ENCODE peak calls at places on chromosomes 16 and 17, in four cellular contexts. One of them, this sample, is unnamed.

GRCh38 chr16:1821861-1822611 is 4.6 kb downstream of the HAGH start:
- DNase-seq in PC-9: no peak
- DNase-seq in ovary: no peak
- DNase-seq in CD8-positive, alpha-beta memory T cell: no peak
- DNase-seq in this sample: no peak

GRCh38 chr16:64417711-64418227 is 704.1 kb downstream of the CDH11 start:
- DNase-seq in PC-9: no peak
- DNase-seq in ovary: no peak
- DNase-seq in CD8-positive, alpha-beta memory T cell: no peak
- DNase-seq in this sample: no peak

GRCh38 chr16:2278956-2279800 is 11.3 kb upstream of the RNPS1 start:
- DNase-seq in PC-9: no peak
- DNase-seq in ovary: no peak
- DNase-seq in CD8-positive, alpha-beta memory T cell: no peak
- DNase-seq in this sample: no peak

GRCh38 chr17:795721-796120 is 13.6 kb downstream of the MRM3 start:
- DNase-seq in PC-9: no peak
- DNase-seq in ovary: no peak
- DNase-seq in CD8-positive, alpha-beta memory T cell: no peak
- DNase-seq in this sample: no peak

GRCh38 chr17:69625449-69625848 is 211.0 kb downstream of the MAP2K6 start:
- DNase-seq in PC-9: no peak
- DNase-seq in ovary: no peak
- DNase-seq in CD8-positive, alpha-beta memory T cell: no peak
- DNase-seq in this sample: no peak

GRCh38 chr16:89101303-89102034 is 7.8 kb downstream of the ACSF3 start:
- DNase-seq in PC-9: no peak
- DNase-seq in ovary: no peak
- DNase-seq in CD8-positive, alpha-beta memory T cell: no peak
- DNase-seq in this sample: peak; percentile 50

GRCh38 chr17:43579570-43580140 is 33.5 kb upstream of the ETV4 start:
- DNase-seq in PC-9: peak; percentile 89
- DNase-seq in ovary: no peak
- DNase-seq in CD8-positive, alpha-beta memory T cell: no peak
- DNase-seq in this sample: no peak

GRCh38 chr16:11296706-11297491 is 15.8 kb upstream of the PRM1 start:
- DNase-seq in PC-9: no peak
- DNase-seq in ovary: no peak
- DNase-seq in CD8-positive, alpha-beta memory T cell: no peak
- DNase-seq in this sample: no peak

GRCh38 chr16:24279982-24280381 is 23.8 kb downstream of the CACNG3 start:
- DNase-seq in PC-9: no peak
- DNase-seq in ovary: no peak
- DNase-seq in CD8-positive, alpha-beta memory T cell: no peak
- DNase-seq in this sample: no peak

GRCh38 chr16:77898671-77899211 is 110.4 kb downstream of the VAT1L start:
- DNase-seq in PC-9: no peak
- DNase-seq in ovary: no peak
- DNase-seq in CD8-positive, alpha-beta memory T cell: no peak
- DNase-seq in this sample: no peak

GRCh38 chr17:74153456-74153810 is 50.0 kb upstream of the RPL38 start:
- DNase-seq in PC-9: no peak
- DNase-seq in ovary: no peak
- DNase-seq in CD8-positive, alpha-beta memory T cell: no peak
- DNase-seq in this sample: no peak

GRCh38 chr17:40038882-40039513 is 15.2 kb downstream of the MED24 start:
- DNase-seq in PC-9: no peak
- DNase-seq in ovary: peak; percentile 88
- DNase-seq in CD8-positive, alpha-beta memory T cell: no peak
- DNase-seq in this sample: no peak

GRCh38 chr17:73030995-73031394 is 61.5 kb downstream of the SLC39A11 start:
- DNase-seq in PC-9: no peak
- DNase-seq in ovary: no peak
- DNase-seq in CD8-positive, alpha-beta memory T cell: no peak
- DNase-seq in this sample: no peak

GRCh38 chr16:53511403-53512280 is 8.6 kb upstream of the AKTIP start:
- DNase-seq in PC-9: peak; percentile 87
- DNase-seq in ovary: no peak
- DNase-seq in CD8-positive, alpha-beta memory T cell: no peak
- DNase-seq in this sample: no peak

GRCh38 chr17:74361613-74362391 is at the start of gene BTBD17:
- DNase-seq in PC-9: no peak
- DNase-seq in ovary: peak; percentile 63
- DNase-seq in CD8-positive, alpha-beta memory T cell: no peak
- DNase-seq in this sample: peak; percentile 18

GRCh38 chr17:61536417-61536955 is 54.5 kb downstream of the NACA2 start:
- DNase-seq in PC-9: no peak
- DNase-seq in ovary: no peak
- DNase-seq in CD8-positive, alpha-beta memory T cell: no peak
- DNase-seq in this sample: no peak

GRCh38 chr17:63675231-63675606 is 24.7 kb downstream of the LIMD2 start:
- DNase-seq in PC-9: peak; percentile 32
- DNase-seq in ovary: no peak
- DNase-seq in CD8-positive, alpha-beta memory T cell: no peak
- DNase-seq in this sample: no peak
- H3K27ac ChIP-seq in PC-9: no peak overlapping the region
- H3K27ac ChIP-seq in ovary: no peak overlapping the region
- H3K27ac ChIP-seq in CD8-positive, alpha-beta memory T cell: peak overlapping the region; percentile 24
- H3K27ac ChIP-seq in this sample: no peak overlapping the region

GRCh38 chr17:57541472-57542394 is 203.4 kb downstream of the CCDC182 start:
- DNase-seq in PC-9: no peak
- DNase-seq in ovary: no peak
- DNase-seq in CD8-positive, alpha-beta memory T cell: no peak
- DNase-seq in this sample: no peak

GRCh38 chr17:57539528-57540301 is 205.4 kb downstream of the CCDC182 start:
- DNase-seq in PC-9: no peak
- DNase-seq in ovary: no peak
- DNase-seq in CD8-positive, alpha-beta memory T cell: no peak
- DNase-seq in this sample: no peak

GRCh38 chr17:57542518-57542917 is 202.6 kb downstream of the CCDC182 start:
- DNase-seq in PC-9: no peak
- DNase-seq in ovary: no peak
- DNase-seq in CD8-positive, alpha-beta memory T cell: no peak
- DNase-seq in this sample: no peak

GRCh38 chr17:57540596-57540995 is 204.5 kb downstream of the CCDC182 start:
- DNase-seq in PC-9: no peak
- DNase-seq in ovary: no peak
- DNase-seq in CD8-positive, alpha-beta memory T cell: no peak
- DNase-seq in this sample: no peak

DNA sequence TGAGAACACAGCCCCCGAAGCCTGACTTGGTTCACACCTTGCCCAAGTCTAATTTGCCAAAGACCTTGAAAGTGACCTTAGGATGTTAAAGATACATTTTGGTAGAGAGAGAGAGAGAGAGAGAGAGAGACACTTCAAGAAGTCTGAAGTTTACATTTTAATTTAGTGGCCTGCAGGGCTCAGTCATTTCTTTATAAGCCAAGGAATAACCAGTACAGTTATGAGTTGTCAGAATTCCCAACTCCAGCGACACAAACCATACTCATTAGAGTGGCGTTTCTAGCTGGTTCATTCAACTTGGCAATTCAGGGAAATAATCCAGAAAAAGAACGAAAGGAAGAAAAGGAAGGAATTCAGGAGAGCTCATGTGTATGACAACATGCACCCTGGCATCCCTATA is 204.1 kb downstream of the CCDC182 start:
- DNase-seq in PC-9: no peak
- DNase-seq in ovary: no peak
- DNase-seq in CD8-positive, alpha-beta memory T cell: no peak
- DNase-seq in this sample: no peak
- H3K27ac ChIP-seq in PC-9: no peak overlapping the region
- H3K27ac ChIP-seq in ovary: no peak overlapping the region
- H3K27ac ChIP-seq in CD8-positive, alpha-beta memory T cell: no peak overlapping the region
- H3K27ac ChIP-seq in this sample: no peak overlapping the region

GRCh38 chr17:81518113-81518784 is 5.7 kb upstream of the ACTG1 start:
- DNase-seq in PC-9: peak; percentile 40
- DNase-seq in ovary: no peak
- DNase-seq in CD8-positive, alpha-beta memory T cell: no peak
- DNase-seq in this sample: no peak

GRCh38 chr17:81518785-81519283 is 6.2 kb upstream of the ACTG1 start:
- DNase-seq in PC-9: no peak
- DNase-seq in ovary: no peak
- DNase-seq in CD8-positive, alpha-beta memory T cell: no peak
- DNase-seq in this sample: no peak

GRCh38 chr17:81516439-81516838 is 3.8 kb upstream of the ACTG1 start:
- DNase-seq in PC-9: no peak
- DNase-seq in ovary: no peak
- DNase-seq in CD8-positive, alpha-beta memory T cell: no peak
- DNase-seq in this sample: no peak

GRCh38 chr17:81517009-81517338 is 4.4 kb upstream of the ACTG1 start:
- DNase-seq in PC-9: no peak
- DNase-seq in ovary: no peak
- DNase-seq in CD8-positive, alpha-beta memory T cell: no peak
- DNase-seq in this sample: no peak

DNA sequence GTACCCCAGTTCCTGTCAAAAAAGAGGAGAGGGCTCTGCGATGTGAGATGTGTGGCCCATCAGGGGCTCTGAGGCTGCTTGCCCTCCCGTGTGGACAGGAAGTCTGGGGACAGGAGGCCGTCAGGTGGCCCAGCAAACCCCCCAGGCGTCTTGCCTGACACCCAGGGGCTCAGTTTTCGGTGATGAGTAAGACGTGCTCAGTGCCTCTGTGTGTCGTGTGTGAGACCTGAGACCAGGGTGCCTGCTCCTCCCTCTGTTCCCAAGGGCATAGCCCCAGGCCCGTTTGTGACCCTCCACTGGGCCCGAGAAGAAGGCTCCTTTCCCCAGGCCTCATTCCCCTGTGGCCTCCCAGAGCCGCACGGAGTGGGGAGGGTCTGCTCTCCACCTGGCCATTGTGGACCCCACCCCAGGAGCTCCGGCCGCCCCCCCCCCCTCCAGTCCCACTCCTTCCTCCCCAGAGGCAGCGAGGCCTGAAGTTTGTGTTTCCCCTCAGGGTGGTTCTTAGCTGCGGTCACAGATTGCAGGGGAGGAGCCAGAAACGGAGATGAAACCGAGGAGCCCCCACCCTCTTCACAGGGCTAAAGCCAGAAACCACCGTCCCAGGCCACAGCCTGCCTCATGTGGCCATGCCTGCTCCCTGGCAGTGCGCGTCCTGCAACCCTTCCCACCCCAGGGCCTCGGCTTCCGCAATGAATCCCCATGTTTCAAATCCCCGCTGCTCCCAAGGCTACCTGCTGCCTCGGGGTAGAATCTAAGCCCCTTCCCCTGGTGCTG is 4.9 kb upstream of the ACTG1 start:
- DNase-seq in PC-9: no peak
- DNase-seq in ovary: no peak
- DNase-seq in CD8-positive, alpha-beta memory T cell: no peak
- DNase-seq in this sample: no peak
- H3K27ac ChIP-seq in PC-9: no peak overlapping the region
- H3K27ac ChIP-seq in ovary: no peak overlapping the region
- H3K27ac ChIP-seq in CD8-positive, alpha-beta memory T cell: no peak overlapping the region
- H3K27ac ChIP-seq in this sample: no peak overlapping the region

DNA sequence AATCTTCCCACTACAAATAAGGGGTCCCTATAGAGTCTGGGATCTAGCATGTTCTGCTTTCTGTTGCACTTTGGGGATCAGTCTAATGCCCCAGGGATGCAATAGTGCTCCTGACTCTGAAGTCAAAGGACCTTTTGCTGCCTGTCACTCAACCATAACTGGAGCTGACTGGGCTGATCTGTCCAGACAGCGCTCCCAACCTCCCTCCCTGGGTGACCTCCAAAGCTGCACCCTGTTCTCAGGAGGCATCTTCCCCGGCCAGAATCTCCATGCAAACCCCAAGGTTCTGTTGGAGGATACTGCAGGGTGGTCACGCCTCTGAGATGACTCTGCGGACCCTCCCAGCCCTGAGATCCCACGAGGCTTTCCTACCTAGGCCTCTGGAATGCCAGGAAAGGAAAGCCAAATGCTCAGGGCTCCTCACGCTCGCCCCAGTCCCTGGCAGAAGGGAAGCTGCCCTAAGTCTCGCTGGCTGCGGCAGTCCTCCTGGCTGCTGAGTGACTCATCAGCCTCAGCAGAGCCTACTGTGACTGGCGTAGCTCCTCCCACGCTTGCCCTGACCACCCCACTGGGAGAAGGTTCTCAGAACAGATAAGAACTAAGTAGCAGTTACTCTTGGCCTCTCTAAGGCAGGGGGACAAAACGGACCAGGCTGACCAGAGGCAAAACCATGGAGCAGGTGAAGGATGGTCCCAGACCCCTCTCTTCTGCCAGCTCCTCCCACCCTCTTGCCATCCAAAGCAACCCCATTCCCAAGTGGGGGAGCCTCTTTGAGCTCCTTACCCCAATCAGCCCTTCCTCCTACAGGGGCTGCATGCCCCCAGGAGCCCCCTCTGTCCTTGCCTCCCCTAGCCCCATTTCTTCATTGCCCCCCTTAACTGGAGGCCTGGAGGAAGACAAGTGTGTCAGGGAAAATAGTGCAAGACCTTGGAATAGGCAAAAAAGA is 124.1 kb upstream of the TNRC6C start:
- DNase-seq in PC-9: peak; percentile 48
- DNase-seq in ovary: peak; percentile 32
- DNase-seq in CD8-positive, alpha-beta memory T cell: no peak
- DNase-seq in this sample: no peak
- H3K27ac ChIP-seq in PC-9: no peak overlapping the region
- H3K27ac ChIP-seq in ovary: no peak overlapping the region
- H3K27ac ChIP-seq in CD8-positive, alpha-beta memory T cell: peak overlapping the region; percentile 33
- H3K27ac ChIP-seq in this sample: no peak overlapping the region

GRCh38 chr17:75765981-75766380 is 989 bp upstream of the GALK1 start:
- DNase-seq in PC-9: no peak
- DNase-seq in ovary: no peak
- DNase-seq in CD8-positive, alpha-beta memory T cell: no peak
- DNase-seq in this sample: no peak

GRCh38 chr17:75763613-75764416 is 1.2 kb downstream of the GALK1 start:
- DNase-seq in PC-9: no peak
- DNase-seq in ovary: no peak
- DNase-seq in CD8-positive, alpha-beta memory T cell: no peak
- DNase-seq in this sample: no peak

GRCh38 chr17:75763269-75763607 is 1.8 kb downstream of the GALK1 start:
- DNase-seq in PC-9: no peak
- DNase-seq in ovary: no peak
- DNase-seq in CD8-positive, alpha-beta memory T cell: no peak
- DNase-seq in this sample: no peak

GRCh38 chr17:75764711-75765421 is at the start of gene GALK1:
- DNase-seq in PC-9: peak; percentile 62
- DNase-seq in ovary: peak; percentile 79
- DNase-seq in CD8-positive, alpha-beta memory T cell: peak; percentile 68
- DNase-seq in this sample: peak; percentile 64

DNA sequence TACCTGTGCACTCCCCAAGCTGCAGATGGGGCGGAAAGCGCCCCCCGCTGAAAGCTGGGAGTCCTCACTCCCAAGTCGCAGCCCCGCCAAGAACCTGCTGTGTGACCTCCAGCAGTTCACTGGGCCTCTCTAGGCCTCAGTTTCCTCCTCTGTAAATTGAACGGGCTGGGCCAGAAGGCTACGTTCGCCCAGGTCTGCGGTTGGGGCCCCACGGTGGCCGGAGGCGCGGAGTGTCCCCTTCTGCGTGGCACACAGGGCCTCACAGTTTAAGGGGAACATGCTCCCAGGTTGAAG is 628 bp downstream of the GALK1 start:
- DNase-seq in PC-9: no peak
- DNase-seq in ovary: no peak
- DNase-seq in CD8-positive, alpha-beta memory T cell: no peak
- DNase-seq in this sample: no peak
- H3K27ac ChIP-seq in PC-9: no peak overlapping the region
- H3K27ac ChIP-seq in ovary: peak overlapping the region; percentile 1
- H3K27ac ChIP-seq in CD8-positive, alpha-beta memory T cell: peak overlapping the region; percentile 61
- H3K27ac ChIP-seq in this sample: peak overlapping the region; percentile 69

GRCh38 chr16:27293343-27293742 is 20.4 kb upstream of the IL4R start:
- DNase-seq in PC-9: no peak
- DNase-seq in ovary: no peak
- DNase-seq in CD8-positive, alpha-beta memory T cell: no peak
- DNase-seq in this sample: no peak
- H3K27ac ChIP-seq in PC-9: no peak overlapping the region
- H3K27ac ChIP-seq in ovary: no peak overlapping the region
- H3K27ac ChIP-seq in CD8-positive, alpha-beta memory T cell: no peak overlapping the region
- H3K27ac ChIP-seq in this sample: no peak overlapping the region